ENCODE peak calls at places on chromosome 18, in ten cellular contexts. K is CD4-positive, CD25-positive, alpha-beta regulatory T cell; P is hepatocyte; B is mesothelial cell of epicardium; X is activated gamma-delta T cell treated with Interleukin-2 at 50 U/mL for 16 hours; T is amniotic stem cell; C is NCI-H2081; R is left ventricle myocardium inferior; J is effector memory CD4-positive, alpha-beta T cell; M is cardiac septum. A is an unnamed sample.

GRCh38 chr18:13912601-13913000 is 2.7 kb downstream of the MC2R start:
- DNase-seq in T (no peak), M (no peak), K (no peak), R (no peak), B (no peak), P (no peak), X (no peak), J (no peak), C (no peak), A (no peak)

GRCh38 chr18:41645600-41646360 is 309.3 kb upstream of the PIK3C3 start:
- DNase-seq in C (no peak), J (no peak), K (no peak), T (no peak), X (no peak), M (no peak), B (no peak), P (peak), R (no peak), A (no peak)

GRCh38 chr18:12282436-12283039 is 25.5 kb upstream of the TUBB6 start:
- DNase-seq in M (no peak), X (no peak), P (no peak), R (no peak), C (no peak), J (no peak), B (no peak), K (no peak), T (peak), A (no peak)

GRCh38 chr18:74242451-74243096 is 49.2 kb downstream of the CYB5A start:
- DNase-seq in X (no peak), R (no peak), C (no peak), K (no peak), J (no peak), B (no peak), M (no peak), T (no peak), P (peak), A (no peak)

GRCh38 chr18:55250729-55251128 is 291.5 kb upstream of the CCDC68 start:
- DNase-seq in M (no peak), T (peak), J (no peak), C (no peak), R (no peak), B (no peak), X (no peak), K (peak), P (no peak), A (no peak)

GRCh38 chr18:36811955-36812354 is 16.8 kb downstream of the TPGS2 start:
- DNase-seq in J (no peak), B (no peak), R (no peak), M (no peak), C (no peak), T (no peak), P (no peak), K (no peak), X (no peak), A (no peak)

GRCh38 chr18:69585696-69586095 is 185.0 kb downstream of the DOK6 start:
- DNase-seq in C (no peak), R (no peak), T (no peak), B (no peak), M (no peak), P (no peak), J (no peak), K (no peak), X (no peak), A (no peak)

GRCh38 chr18:34809697-34810096 is 99.6 kb downstream of the DTNA start:
- DNase-seq in P (peak), M (no peak), K (no peak), B (no peak), R (peak), X (no peak), J (no peak), T (no peak), C (peak), A (peak)

GRCh38 chr18:3450358-3451107 is 561 bp downstream of the TGIF1 start:
- DNase-seq in B (peak), X (peak), M (peak), T (no peak), J (peak), C (no peak), K (peak), R (peak), P (peak), A (no peak)

GRCh38 chr18:42298744-42299685 is 344.0 kb downstream of the PIK3C3 start:
- DNase-seq in K (peak), J (no peak), M (peak), T (peak), P (peak), X (peak), R (peak), B (peak), C (peak), A (peak)

GRCh38 chr18:72675394-72675793 is 131.3 kb upstream of the CBLN2 start:
- DNase-seq in C (no peak), P (peak), T (no peak), X (no peak), M (no peak), R (no peak), B (no peak), J (no peak), K (no peak), A (no peak)

A was measured in omental fat pad.